ENCODE peak calls at places on chromosomes 13 and 19, in four cellular contexts. P is Karpas-422, N is NCI-H2081, R is small intestine. J is an unnamed sample.

GRCh38 chr19:35744335-35744687 is 907 bp downstream of the U2AF1L4 start:
- DNase-seq in P (no peak), N (no peak), R (no peak), J (no peak)

GRCh38 chr19:45571457-45572220 is 13.0 kb downstream of the OPA3 start:
- DNase-seq in R (no peak), N (no peak), P (no peak), J (no peak)

GRCh38 chr13:95319551-95320274 is 18.5 kb upstream of the ABCC4 start:
- DNase-seq in N (no peak), P (no peak), R (no peak), J (no peak)

GRCh38 chr13:73938375-73939070 is 195.7 kb downstream of the KLF12 start:
- DNase-seq in R (no peak), N (no peak), P (no peak), J (peak)

GRCh38 chr13:60654405-60654804 is 257.4 kb downstream of the TDRD3 start:
- DNase-seq in N (peak), R (peak), P (peak), J (peak)

GRCh38 chr19:45960595-45961235 is 12.9 kb downstream of the NOVA2 start:
- DNase-seq in R (no peak), N (no peak), P (peak), J (no peak)

GRCh38 chr13:53782400-53783030 is 753.9 kb downstream of the OLFM4 start:
- DNase-seq in R (peak), P (peak), N (peak), J (peak)

GRCh38 chr19:45440873-45441654 is 17.3 kb upstream of the ERCC1 start:
- DNase-seq in P (no peak), N (no peak), R (no peak), J (peak)

GRCh38 chr13:113820813-113821651 is 42.8 kb downstream of the GAS6 start:
- DNase-seq in R (no peak), N (peak), P (no peak), J (peak)

GRCh38 chr13:44508562-44509062 is 67.5 kb downstream of the TSC22D1 start:
- DNase-seq in P (no peak), R (no peak), N (no peak), J (no peak)

GRCh38 chr19:40420451-40420765 is 5.4 kb downstream of the SERTAD1 start:
- DNase-seq in N (no peak), R (no peak), P (no peak), J (no peak)

GRCh38 chr13:70394149-70394548 is 285.9 kb upstream of the KLHL1 start:
- DNase-seq in R (no peak), P (no peak), N (no peak), J (no peak)